ENCODE peak calls at places on chromosomes 13 and 19, in six cellular contexts. One of them, this sample, is unnamed.

GRCh38 chr19:18488838-18489626 is 32.8 kb downstream of the ELL start:
- DNase-seq in transverse colon: peak
- DNase-seq in stomach: peak
- DNase-seq in Panc1: no peak
- DNase-seq in GM23338: peak
- DNase-seq in spleen: peak
- DNase-seq in this sample: no peak

GRCh38 chr13:44198826-44199225 is 174.8 kb upstream of the SERP2 start:
- DNase-seq in Panc1: no peak
- DNase-seq in GM23338: no peak
- DNase-seq in transverse colon: no peak
- DNase-seq in stomach: no peak
- DNase-seq in spleen: no peak
- DNase-seq in this sample: no peak

GRCh38 chr13:32139251-32139650 is 107.7 kb downstream of the FRY start:
- DNase-seq in transverse colon: no peak
- DNase-seq in spleen: no peak
- DNase-seq in Panc1: no peak
- DNase-seq in stomach: no peak
- DNase-seq in GM23338: no peak
- DNase-seq in this sample: no peak

GRCh38 chr19:8526345-8527062 is 12.5 kb upstream of the ZNF414 start:
- DNase-seq in Panc1: no peak
- DNase-seq in transverse colon: peak
- DNase-seq in GM23338: peak
- DNase-seq in stomach: peak
- DNase-seq in spleen: peak
- DNase-seq in this sample: peak

GRCh38 chr19:401836-402535 is 7.0 kb downstream of the C2CD4C start:
- DNase-seq in GM23338: no peak
- DNase-seq in transverse colon: no peak
- DNase-seq in Panc1: no peak
- DNase-seq in spleen: peak
- DNase-seq in stomach: no peak
- DNase-seq in this sample: peak

GRCh38 chr13:23715762-23716235 is 145.6 kb downstream of the TNFRSF19 start:
- DNase-seq in stomach: peak
- DNase-seq in transverse colon: no peak
- DNase-seq in spleen: no peak
- DNase-seq in Panc1: no peak
- DNase-seq in GM23338: peak
- DNase-seq in this sample: no peak

GRCh38 chr13:31923134-31923763 is 108.3 kb upstream of the FRY start:
- DNase-seq in Panc1: no peak
- DNase-seq in stomach: no peak
- DNase-seq in GM23338: no peak
- DNase-seq in spleen: no peak
- DNase-seq in transverse colon: no peak
- DNase-seq in this sample: no peak

GRCh38 chr19:10419200-10419645 is 1.1 kb upstream of the PDE4A start:
- DNase-seq in Panc1: no peak
- DNase-seq in spleen: no peak
- DNase-seq in transverse colon: no peak
- DNase-seq in stomach: no peak
- DNase-seq in GM23338: no peak
- DNase-seq in this sample: no peak

GRCh38 chr19:7852851-7853759 is 21.1 kb downstream of the PRR36 start:
- DNase-seq in GM23338: peak
- DNase-seq in transverse colon: peak
- DNase-seq in stomach: peak
- DNase-seq in spleen: peak
- DNase-seq in Panc1: no peak
- DNase-seq in this sample: no peak

GRCh38 chr19:6774821-6775707 is 2.6 kb downstream of the VAV1 start:
- DNase-seq in spleen: no peak
- DNase-seq in GM23338: no peak
- DNase-seq in stomach: no peak
- DNase-seq in Panc1: no peak
- DNase-seq in transverse colon: no peak
- DNase-seq in this sample: no peak

GRCh38 chr19:47369923-47370625 is 21.0 kb downstream of the DHX34 start:
- DNase-seq in GM23338: no peak
- DNase-seq in transverse colon: no peak
- DNase-seq in Panc1: no peak
- DNase-seq in spleen: peak
- DNase-seq in stomach: no peak
- DNase-seq in this sample: no peak

GRCh38 chr13:92677571-92677970 is 549.0 kb upstream of the GPC6 start:
- DNase-seq in stomach: no peak
- DNase-seq in transverse colon: no peak
- DNase-seq in GM23338: peak
- DNase-seq in Panc1: no peak
- DNase-seq in spleen: no peak
- DNase-seq in this sample: no peak
- H3K27ac ChIP-seq in stomach: no peak
- H3K27ac ChIP-seq in transverse colon: no peak
- H3K27ac ChIP-seq in GM23338: no peak
- H3K27ac ChIP-seq in Panc1: no peak
- H3K27ac ChIP-seq in spleen: no peak
- H3K27ac ChIP-seq in this sample: no peak

GRCh38 chr13:48906200-48906599 is 69.5 kb upstream of the FNDC3A start:
- DNase-seq in GM23338: no peak
- DNase-seq in transverse colon: no peak
- DNase-seq in spleen: no peak
- DNase-seq in Panc1: no peak
- DNase-seq in stomach: no peak
- DNase-seq in this sample: no peak

GRCh38 chr13:48896312-48896711 is 79.4 kb upstream of the FNDC3A start:
- DNase-seq in stomach: no peak
- DNase-seq in GM23338: no peak
- DNase-seq in spleen: no peak
- DNase-seq in Panc1: no peak
- DNase-seq in transverse colon: no peak
- DNase-seq in this sample: no peak

GRCh38 chr13:48902421-48902820 is 73.3 kb upstream of the FNDC3A start:
- DNase-seq in transverse colon: no peak
- DNase-seq in stomach: no peak
- DNase-seq in spleen: no peak
- DNase-seq in Panc1: no peak
- DNase-seq in GM23338: peak
- DNase-seq in this sample: no peak

GRCh38 chr13:48904668-48905290 is 70.9 kb upstream of the FNDC3A start:
- DNase-seq in transverse colon: no peak
- DNase-seq in spleen: no peak
- DNase-seq in Panc1: no peak
- DNase-seq in stomach: no peak
- DNase-seq in GM23338: no peak
- DNase-seq in this sample: no peak

DNA sequence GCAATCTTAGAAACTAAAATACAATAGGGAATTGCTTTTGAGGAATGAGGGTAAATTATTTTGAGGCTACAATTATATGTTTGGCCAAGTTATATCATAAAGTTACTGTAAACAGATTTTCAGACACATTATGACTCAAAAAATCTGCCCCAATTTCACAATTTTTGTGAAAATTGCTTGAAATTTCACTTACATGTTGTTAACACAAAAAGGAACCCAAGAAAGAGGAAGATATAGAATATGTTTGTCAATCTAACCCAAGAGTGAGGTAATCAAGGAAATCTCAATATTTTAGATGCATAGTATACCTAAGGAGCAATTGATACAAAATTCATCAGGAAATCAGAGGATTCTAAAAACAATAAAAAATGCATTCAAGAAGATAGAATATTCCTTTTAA is 73.9 kb upstream of the FNDC3A start:
- DNase-seq in transverse colon: no peak
- DNase-seq in spleen: no peak
- DNase-seq in Panc1: no peak
- DNase-seq in GM23338: no peak
- DNase-seq in stomach: no peak
- DNase-seq in this sample: no peak
- TF ChIP-seq POLR2AphosphoS5 in transverse colon: no peak
- TF ChIP-seq POLR2AphosphoS5 in spleen: no peak
- TF ChIP-seq POLR2AphosphoS5 in Panc1: no peak
- TF ChIP-seq POLR2AphosphoS5 in GM23338: no peak
- TF ChIP-seq POLR2AphosphoS5 in stomach: no peak
- TF ChIP-seq POLR2AphosphoS5 in this sample: no peak

GRCh38 chr19:49200238-49200862 is 42.8 kb downstream of the TRPM4 start:
- DNase-seq in transverse colon: peak
- DNase-seq in GM23338: peak
- DNase-seq in stomach: no peak
- DNase-seq in Panc1: no peak
- DNase-seq in spleen: no peak
- DNase-seq in this sample: no peak

GRCh38 chr19:49201042-49201441 is 43.5 kb downstream of the TRPM4 start:
- DNase-seq in spleen: no peak
- DNase-seq in GM23338: no peak
- DNase-seq in transverse colon: no peak
- DNase-seq in stomach: no peak
- DNase-seq in Panc1: no peak
- DNase-seq in this sample: no peak

GRCh38 chr19:49210901-49211451 is 53.4 kb downstream of the TRPM4 start:
- DNase-seq in transverse colon: no peak
- DNase-seq in spleen: no peak
- DNase-seq in GM23338: peak
- DNase-seq in Panc1: no peak
- DNase-seq in stomach: no peak
- DNase-seq in this sample: no peak

GRCh38 chr19:49210108-49210900 is 52.7 kb downstream of the TRPM4 start:
- DNase-seq in stomach: no peak
- DNase-seq in spleen: no peak
- DNase-seq in transverse colon: peak
- DNase-seq in GM23338: peak
- DNase-seq in Panc1: no peak
- DNase-seq in this sample: no peak

DNA sequence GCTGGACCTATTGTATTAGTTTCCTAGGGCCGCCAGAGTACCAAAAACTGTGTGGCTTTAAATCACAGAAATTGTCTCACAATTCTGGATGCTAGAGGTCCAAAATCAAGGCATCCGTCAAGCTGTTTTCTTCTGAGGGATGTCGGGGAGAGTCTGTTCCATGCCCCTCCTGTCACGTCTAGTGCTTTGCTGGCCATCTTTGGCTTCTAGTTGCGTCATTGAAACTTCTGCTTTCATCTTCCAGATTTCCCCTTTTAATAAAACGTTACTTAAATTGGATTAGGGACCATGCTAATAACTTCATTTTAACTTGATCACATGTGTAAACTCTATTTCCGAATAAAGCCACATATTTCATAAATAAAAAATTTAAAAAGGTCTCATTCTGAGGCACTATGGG is 47.5 kb downstream of the TRPM4 start:
- DNase-seq in Panc1: no peak
- DNase-seq in GM23338: no peak
- DNase-seq in spleen: no peak
- DNase-seq in transverse colon: no peak
- DNase-seq in stomach: no peak
- DNase-seq in this sample: no peak
- H3K27ac ChIP-seq in Panc1: no peak
- H3K27ac ChIP-seq in GM23338: no peak
- H3K27ac ChIP-seq in spleen: no peak
- H3K27ac ChIP-seq in transverse colon: no peak
- H3K27ac ChIP-seq in stomach: no peak
- H3K27ac ChIP-seq in this sample: no peak

GRCh38 chr19:3543150-3544053 is 4.4 kb downstream of the TEKTIP1 start:
- DNase-seq in Panc1: no peak
- DNase-seq in GM23338: no peak
- DNase-seq in stomach: peak
- DNase-seq in spleen: no peak
- DNase-seq in transverse colon: no peak
- DNase-seq in this sample: no peak
- TF ChIP-seq POLR2AphosphoS5 in Panc1: no peak
- TF ChIP-seq POLR2AphosphoS5 in GM23338: no peak
- TF ChIP-seq POLR2AphosphoS5 in stomach: no peak
- TF ChIP-seq POLR2AphosphoS5 in spleen: peak
- TF ChIP-seq POLR2AphosphoS5 in transverse colon: no peak
- TF ChIP-seq POLR2AphosphoS5 in this sample: no peak

GRCh38 chr13:83845121-83845520 is 37.2 kb downstream of the SLITRK1 start:
- DNase-seq in spleen: no peak
- DNase-seq in transverse colon: no peak
- DNase-seq in stomach: no peak
- DNase-seq in GM23338: no peak
- DNase-seq in Panc1: no peak
- DNase-seq in this sample: no peak

GRCh38 chr13:83839158-83839557 is 43.1 kb downstream of the SLITRK1 start:
- DNase-seq in spleen: no peak
- DNase-seq in GM23338: peak
- DNase-seq in transverse colon: no peak
- DNase-seq in stomach: no peak
- DNase-seq in Panc1: no peak
- DNase-seq in this sample: no peak
- H3K27ac ChIP-seq in spleen: no peak
- H3K27ac ChIP-seq in GM23338: no peak
- H3K27ac ChIP-seq in transverse colon: no peak
- H3K27ac ChIP-seq in stomach: no peak
- H3K27ac ChIP-seq in Panc1: no peak
- H3K27ac ChIP-seq in this sample: no peak

GRCh38 chr19:14616310-14616870 is 33.5 kb downstream of the CLEC17A start:
- DNase-seq in GM23338: no peak
- DNase-seq in transverse colon: no peak
- DNase-seq in Panc1: no peak
- DNase-seq in spleen: no peak
- DNase-seq in stomach: no peak
- DNase-seq in this sample: no peak

GRCh38 chr19:14614099-14614412 is 31.2 kb downstream of the CLEC17A start:
- DNase-seq in Panc1: no peak
- DNase-seq in spleen: peak
- DNase-seq in GM23338: no peak
- DNase-seq in stomach: no peak
- DNase-seq in transverse colon: no peak
- DNase-seq in this sample: no peak

GRCh38 chr19:14615628-14616027 is 32.7 kb downstream of the CLEC17A start:
- DNase-seq in Panc1: no peak
- DNase-seq in transverse colon: no peak
- DNase-seq in stomach: no peak
- DNase-seq in GM23338: no peak
- DNase-seq in spleen: no peak
- DNase-seq in this sample: no peak

GRCh38 chr19:14611051-14611450 is 28.2 kb downstream of the CLEC17A start:
- DNase-seq in transverse colon: no peak
- DNase-seq in GM23338: no peak
- DNase-seq in Panc1: no peak
- DNase-seq in spleen: no peak
- DNase-seq in stomach: no peak
- DNase-seq in this sample: no peak

GRCh38 chr19:14612657-14613056 is 29.8 kb downstream of the CLEC17A start:
- DNase-seq in GM23338: no peak
- DNase-seq in stomach: no peak
- DNase-seq in Panc1: no peak
- DNase-seq in spleen: no peak
- DNase-seq in transverse colon: no peak
- DNase-seq in this sample: no peak
- TF ChIP-seq POLR2AphosphoS5 in GM23338: no peak
- TF ChIP-seq POLR2AphosphoS5 in stomach: no peak
- TF ChIP-seq POLR2AphosphoS5 in Panc1: no peak
- TF ChIP-seq POLR2AphosphoS5 in spleen: no peak
- TF ChIP-seq POLR2AphosphoS5 in transverse colon: no peak
- TF ChIP-seq POLR2AphosphoS5 in this sample: no peak

DNA sequence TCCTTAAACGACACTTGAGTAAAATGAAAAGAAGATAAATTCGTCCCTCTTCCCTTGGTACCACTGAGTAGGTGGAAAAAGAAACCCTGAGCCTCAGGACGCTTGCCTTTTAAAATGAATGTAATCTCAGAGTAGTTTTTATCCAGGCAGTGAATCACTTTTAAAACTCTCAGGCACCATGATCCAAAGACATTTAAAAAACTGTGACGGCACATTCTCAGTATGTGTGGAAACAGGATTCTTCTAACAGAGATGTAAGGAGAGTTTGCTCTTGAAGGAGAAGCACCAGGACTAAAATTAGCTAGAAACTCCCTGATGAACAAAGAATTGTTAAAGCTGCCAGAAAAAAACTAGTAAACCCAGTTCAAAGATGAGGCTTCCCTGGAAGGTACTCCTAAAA is 105.7 kb upstream of the SLC15A1 start:
- DNase-seq in transverse colon: no peak
- DNase-seq in GM23338: no peak
- DNase-seq in spleen: no peak
- DNase-seq in Panc1: no peak
- DNase-seq in stomach: no peak
- DNase-seq in this sample: no peak
- H3K27ac ChIP-seq in transverse colon: no peak
- H3K27ac ChIP-seq in GM23338: no peak
- H3K27ac ChIP-seq in spleen: no peak
- H3K27ac ChIP-seq in Panc1: no peak
- H3K27ac ChIP-seq in stomach: no peak
- H3K27ac ChIP-seq in this sample: no peak

This sample was measured in suprapubic skin.